ENCODE peak calls at places on chromosomes 1 and 21, in nine cellular contexts. Z is upper lobe of right lung; P is Right ventricle myocardium superior; L is ureter; B is fibroblast of the conjunctiva; S is DMS79; D is NCI-H446 treated with DMSO at 0.1 percent for 48 hours; N is NCI-H1417; I is stimulated activated CD4-positive, alpha-beta T cell treated with anti-CD3 and anti-CD28 coated beads, TNF-alpha, amount 100 ng/mL, for 24 hours. X is an unnamed sample.

GRCh38 chr1:223250632-223251015 is 107.6 kb upstream of the TLR5 start:
- DNase-seq in S (no peak), L (no peak), N (no peak), Z (no peak), B (no peak), D (no peak), P (no peak), I (no peak), X (no peak)

GRCh38 chr1:12344611-12345299 is 114.9 kb downstream of the VPS13D start:
- DNase-seq in Z (peak; percentile 66), S (no peak), P (peak; percentile 50), B (no peak), L (no peak), D (no peak), I (no peak), N (no peak), X (no peak)

GRCh38 chr1:67711850-67712202 is 26.8 kb downstream of the GADD45A start:
- DNase-seq in D (no peak), N (peak; percentile 25), L (no peak), S (peak; percentile 64), P (no peak), B (no peak), Z (no peak), I (no peak), X (no peak)

GRCh38 chr1:210244746-210245367 is 12.3 kb downstream of the SERTAD4 start:
- DNase-seq in D (no peak), I (no peak), L (no peak), S (no peak), Z (no peak), N (no peak), B (no peak), P (no peak), X (no peak)

GRCh38 chr21:14353712-14354111 is 29.2 kb downstream of the HSPA13 start:
- DNase-seq in B (no peak), N (no peak), P (no peak), Z (no peak), D (no peak), I (no peak), S (no peak), L (no peak), X (no peak)

GRCh38 chr21:25809013-25809412 is 74.2 kb downstream of the GABPA start:
- DNase-seq in L (no peak), I (no peak), Z (no peak), D (no peak), N (no peak), S (no peak), P (no peak), B (no peak), X (no peak)

GRCh38 chr21:45889961-45890360 is 91.6 kb upstream of the COL6A1 start:
- DNase-seq in L (no peak), Z (no peak), I (no peak), S (no peak), D (no peak), P (peak; percentile 57), N (no peak), B (no peak), X (no peak)

GRCh38 chr1:33972676-33973395 is 109.0 kb downstream of the HMGB4 start:
- DNase-seq in P (peak; percentile 86), I (no peak), N (no peak), B (no peak), Z (no peak), D (peak; percentile 74), S (no peak), L (peak; percentile 58), X (peak; percentile 70)

GRCh38 chr1:205449750-205450443 is 5.9 kb downstream of the BLACAT1 start:
- DNase-seq in S (peak; percentile 92), P (no peak), B (no peak), D (no peak), N (peak; percentile 69), I (no peak), Z (peak; percentile 92), L (peak; percentile 66), X (no peak)

X was measured in left lobe of liver.